ENCODE peak calls at places on chromosomes 5 and 9, in ten cellular contexts. O, L, S, P, A, E, I, X, Q and U are unnamed samples.

GRCh38 chr5:128538249-128539037 is 398 bp upstream of the FBN2 start:
- DNase-seq in O (peak), L (peak), S (peak), P (no peak), A (no peak), E (peak), I (peak), X (peak), Q (peak), U (peak)

GRCh38 chr9:100027543-100027942 is 71.3 kb downstream of the ERP44 start:
- DNase-seq in O (no peak), L (no peak), S (peak), P (no peak), A (no peak), E (no peak), I (no peak), X (no peak), Q (no peak), U (no peak)

GRCh38 chr5:140181525-140181924 is 6.5 kb downstream of the CYSTM1 start:
- DNase-seq in O (no peak), L (no peak), S (no peak), P (no peak), A (no peak), E (no peak), I (no peak), X (no peak), Q (no peak), U (no peak)

GRCh38 chr5:44983006-44983405 is 174.3 kb downstream of the MRPS30 start:
- DNase-seq in O (peak), L (no peak), S (peak), P (peak), A (no peak), E (no peak), I (no peak), X (peak), Q (no peak), U (no peak)

GRCh38 chr5:37370550-37370863 is 399 bp downstream of the NUP155 start:
- DNase-seq in O (no peak), L (no peak), S (no peak), P (no peak), A (no peak), E (no peak), I (no peak), X (no peak), Q (no peak), U (no peak)

GRCh38 chr5:57538341-57538955 is 55.8 kb upstream of the ACTBL2 start:
- DNase-seq in O (peak), L (no peak), S (no peak), P (no peak), A (no peak), E (peak), I (peak), X (peak), Q (peak), U (no peak)

GRCh38 chr5:116756531-116756930 is 181.9 kb upstream of the SEMA6A start:
- DNase-seq in O (no peak), L (no peak), S (no peak), P (no peak), A (no peak), E (no peak), I (no peak), X (no peak), Q (no peak), U (no peak)

GRCh38 chr9:81035171-81035570 is 654.2 kb downstream of the TLE1 start:
- DNase-seq in O (peak), L (no peak), S (no peak), P (no peak), A (no peak), E (peak), I (no peak), X (peak), Q (peak), U (peak)

GRCh38 chr5:109324941-109325340 is 84.8 kb downstream of the PJA2 start:
- DNase-seq in O (peak), L (no peak), S (no peak), P (no peak), A (no peak), E (no peak), I (no peak), X (no peak), Q (no peak), U (no peak)

GRCh38 chr5:67510204-67510603 is 313.6 kb upstream of the CD180 start:
- DNase-seq in O (no peak), L (no peak), S (no peak), P (no peak), A (no peak), E (no peak), I (no peak), X (no peak), Q (no peak), U (no peak)

GRCh38 chr9:86281577-86282076 is 711 bp downstream of the ISCA1 start:
- DNase-seq in O (peak), L (no peak), S (peak), P (no peak), A (no peak), E (no peak), I (no peak), X (no peak), Q (no peak), U (no peak)

GRCh38 chr9:12996971-12997370 is 222.2 kb downstream of the LURAP1L start:
- DNase-seq in O (no peak), L (no peak), S (no peak), P (no peak), A (no peak), E (no peak), I (no peak), X (no peak), Q (no peak), U (peak)

GRCh38 chr5:176620333-176620981 is 9.9 kb downstream of the SNCB start:
- DNase-seq in O (peak), L (no peak), S (no peak), P (no peak), A (no peak), E (no peak), I (no peak), X (peak), Q (no peak), U (no peak)

GRCh38 chr5:176618783-176619182 is 8.8 kb upstream of the GPRIN1 start:
- DNase-seq in O (no peak), L (no peak), S (no peak), P (no peak), A (no peak), E (no peak), I (no peak), X (no peak), Q (no peak), U (no peak)

GRCh38 chr5:176619203-176619568 is 9.2 kb upstream of the GPRIN1 start:
- DNase-seq in O (peak), L (no peak), S (peak), P (peak), A (peak), E (peak), I (peak), X (peak), Q (peak), U (peak)

GRCh38 chr5:176621661-176622079 is 8.7 kb downstream of the SNCB start:
- DNase-seq in O (no peak), L (no peak), S (no peak), P (no peak), A (no peak), E (no peak), I (peak), X (no peak), Q (peak), U (no peak)

DNA sequence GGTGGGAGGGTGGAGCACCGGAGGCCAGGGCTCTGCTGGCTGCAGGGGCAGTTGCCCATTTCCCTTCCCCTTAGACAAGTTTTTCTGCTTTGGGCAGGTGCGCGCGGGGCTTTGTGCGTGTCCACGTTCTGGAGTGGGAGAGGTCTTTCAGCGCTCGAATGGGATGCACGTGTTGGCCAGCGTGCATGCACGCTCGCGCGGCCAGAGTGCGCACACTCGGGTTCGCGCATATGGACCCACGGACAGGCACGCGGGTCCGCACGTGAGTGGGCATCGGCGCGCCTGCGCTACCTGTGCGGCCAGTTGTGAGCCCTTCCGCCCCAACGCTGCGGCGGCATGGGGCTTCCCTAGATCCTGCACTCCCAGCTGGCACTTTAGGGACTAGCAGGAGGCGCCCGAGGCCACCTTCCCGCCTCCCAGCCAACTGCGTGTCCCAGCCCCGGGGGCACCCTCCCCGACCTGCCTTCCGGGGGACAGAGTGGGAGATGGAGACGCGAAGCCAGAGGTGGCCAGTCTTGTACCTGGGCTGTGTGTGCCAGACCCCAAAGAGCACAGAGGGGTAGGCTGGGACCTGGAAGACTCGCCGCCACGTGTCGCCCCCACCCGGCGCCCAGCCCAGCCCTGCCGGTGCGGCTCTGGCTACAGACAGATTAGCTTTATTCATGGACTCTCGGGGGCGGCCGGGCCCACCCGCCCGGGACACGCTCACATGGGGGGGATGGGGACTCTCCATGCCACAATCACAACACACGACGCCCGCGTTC is 9.8 kb upstream of the GPRIN1 start:
- DNase-seq in O (no peak), L (no peak), S (no peak), P (no peak), A (no peak), E (no peak), I (no peak), X (no peak), Q (no peak), U (no peak)
- H3K4me3 ChIP-seq in O (no peak), L (no peak), S (peak), P (no peak), A (peak), E (no peak), I (no peak), X (peak), Q (peak), U (no peak)

DNA sequence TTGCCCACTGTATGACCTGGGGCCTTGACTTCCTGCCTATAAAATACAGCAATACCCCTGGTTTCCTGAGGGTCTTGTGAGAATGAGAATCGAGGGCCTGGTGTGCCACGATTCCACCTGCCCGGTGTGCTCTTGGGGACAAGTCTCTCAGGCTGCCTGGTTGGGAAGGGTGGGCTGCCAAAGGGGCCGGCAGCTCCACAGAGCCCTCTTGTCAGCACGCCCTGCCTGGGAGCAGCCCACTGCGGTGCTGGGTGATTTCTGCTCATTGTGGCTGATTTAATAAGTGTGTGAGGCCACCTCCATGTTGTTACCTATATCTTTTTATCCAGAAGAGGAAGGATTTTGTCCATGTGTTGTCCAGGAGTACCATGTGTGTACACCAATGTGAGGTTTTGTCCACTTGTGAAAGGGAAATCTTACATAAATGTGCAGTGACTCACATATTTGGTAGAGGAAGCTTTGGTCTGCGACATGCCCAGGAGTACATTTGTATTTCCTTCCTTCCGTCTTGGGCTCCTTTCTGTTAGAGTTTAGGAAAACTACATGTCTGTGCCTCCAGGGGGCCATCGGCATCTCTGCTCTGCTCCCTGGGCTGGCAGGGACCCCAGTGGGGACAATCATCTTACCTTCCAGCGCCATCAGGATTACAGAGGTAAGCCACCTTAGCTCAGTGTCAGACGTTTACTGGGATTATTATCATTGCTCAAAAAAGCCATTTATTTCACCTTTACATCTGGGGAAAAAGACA is 108.6 kb downstream of the PHF2 start:
- DNase-seq in O (no peak), L (no peak), S (peak), P (no peak), A (no peak), E (no peak), I (no peak), X (no peak), Q (peak), U (no peak)
- TF ChIP-seq CTCF in O (peak), L (no peak), S (peak), P (peak), A (no peak), E (peak), I (peak), X (peak), Q (peak), U (no peak)

DNA sequence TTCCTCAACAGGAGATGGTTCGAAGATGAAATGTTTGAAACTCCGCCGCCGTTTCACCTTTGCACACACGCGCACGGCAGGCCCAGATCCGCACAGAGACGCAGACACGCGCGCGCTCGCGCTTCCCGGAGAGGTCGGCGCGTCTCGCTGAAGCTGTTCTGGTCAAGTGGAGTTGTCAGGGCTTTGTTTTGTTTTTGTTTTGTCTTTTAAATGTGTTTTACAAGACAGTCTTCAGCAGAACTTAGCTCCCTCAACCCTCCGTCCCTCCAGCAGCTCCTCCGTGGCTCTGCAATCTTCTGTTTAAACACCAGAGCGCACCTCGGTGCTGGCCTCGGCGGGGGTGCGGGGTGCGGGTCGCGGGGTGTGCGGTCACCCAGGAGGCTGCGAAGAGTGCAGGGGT is 5.3 kb upstream of the IRX2 start:
- DNase-seq in O (peak), L (no peak), S (no peak), P (no peak), A (no peak), E (no peak), I (no peak), X (peak), Q (no peak), U (no peak)
- H3K4me3 ChIP-seq in O (no peak), L (peak), S (peak), P (no peak), A (no peak), E (peak), I (peak), X (peak), Q (no peak), U (peak)

DNA sequence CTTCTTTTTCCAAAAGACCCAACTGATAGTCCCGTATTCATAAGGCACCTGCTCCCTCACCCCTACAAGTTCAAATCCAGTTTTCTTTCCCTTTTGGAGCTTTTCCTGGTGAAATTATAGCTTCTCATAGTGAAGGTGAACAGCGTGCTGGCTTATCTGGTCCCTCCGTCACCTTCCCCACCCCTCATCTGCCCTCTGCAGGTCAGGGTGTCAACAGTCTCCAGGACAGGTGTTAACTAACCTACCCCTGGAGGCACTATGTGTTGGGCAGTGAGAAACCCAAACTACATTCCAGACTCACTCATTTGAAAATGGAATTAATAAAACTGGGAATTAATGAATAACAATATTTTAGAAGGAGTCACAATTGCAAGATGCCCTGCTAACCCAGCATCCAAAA is 109.0 kb upstream of the TAS2R1 start:
- DNase-seq in O (no peak), L (no peak), S (no peak), P (no peak), A (no peak), E (no peak), I (no peak), X (no peak), Q (no peak), U (no peak)
- TF ChIP-seq CTCF in O (no peak), L (no peak), S (no peak), P (no peak), A (no peak), E (no peak), I (no peak), X (no peak), Q (no peak), U (no peak)

GRCh38 chr9:93458702-93459101 is 5.3 kb upstream of the FAM120AOS start:
- DNase-seq in O (peak), L (no peak), S (no peak), P (no peak), A (no peak), E (no peak), I (no peak), X (peak), Q (no peak), U (no peak)
- H3K4me3 ChIP-seq in O (no peak), L (no peak), S (no peak), P (no peak), A (no peak), E (no peak), I (no peak), X (no peak), Q (no peak), U (no peak)

DNA sequence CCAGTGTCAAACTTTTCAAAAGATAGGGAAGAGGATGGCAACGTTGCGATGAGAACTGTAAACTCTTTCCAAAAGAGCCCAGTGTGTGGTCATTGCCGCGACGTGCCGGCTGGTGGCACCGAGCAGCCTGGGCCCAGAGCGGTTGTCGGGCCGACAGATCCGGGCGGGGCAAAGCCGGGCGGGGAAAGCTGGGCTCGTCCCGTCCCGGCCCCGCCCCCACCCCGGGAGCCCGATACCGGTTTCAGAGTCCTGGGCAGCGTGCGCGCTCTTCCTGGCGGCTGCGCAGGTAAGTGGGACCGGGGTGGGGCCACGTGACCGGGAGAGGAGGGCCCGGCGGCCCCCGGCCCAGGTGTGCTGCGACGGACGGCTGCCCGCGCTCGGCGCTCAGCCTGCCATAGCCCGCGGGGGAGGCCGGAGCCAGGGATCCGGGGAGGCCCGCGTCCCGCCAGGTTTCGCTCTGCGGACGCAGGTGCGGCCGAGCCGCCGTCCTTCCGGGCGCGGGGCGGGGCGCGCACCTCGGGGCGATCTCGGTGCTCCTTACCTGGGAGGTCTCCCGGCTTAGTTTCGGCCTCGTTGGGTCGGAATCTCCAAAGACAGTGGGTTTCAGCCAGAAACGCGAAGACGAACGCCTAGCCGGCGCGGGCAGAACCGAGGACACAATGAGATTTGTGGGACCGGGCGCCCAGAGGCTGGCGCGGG is at the start of gene MARVELD2:
- DNase-seq in O (peak), L (peak), S (peak), P (no peak), A (peak), E (no peak), I (peak), X (peak), Q (peak), U (peak)
- TF ChIP-seq CTCF in O (peak), L (peak), S (peak), P (no peak), A (no peak), E (peak), I (peak), X (peak), Q (peak), U (peak)

GRCh38 chr9:127828262-127829031 is 25.8 kb downstream of the FPGS start:
- DNase-seq in O (peak), L (peak), S (peak), P (no peak), A (no peak), E (peak), I (peak), X (peak), Q (peak), U (no peak)
- H3K4me3 ChIP-seq in O (peak), L (peak), S (peak), P (no peak), A (no peak), E (peak), I (peak), X (peak), Q (no peak), U (no peak)